ENCODE peak calls at places on chromosome 3, in eight cellular contexts. C, L, V, F, X, H, T and W are unnamed samples.

GRCh38 chr3:46110701-46111493 is 83.6 kb upstream of the XCR1 start:
- DNase-seq in V (no peak), T (no peak), H (peak; percentile 83), C (peak; percentile 55), F (no peak), X (no peak), L (peak; percentile 79), W (peak; percentile 92)

GRCh38 chr3:150544726-150545125 is 1.6 kb downstream of the SERP1 start:
- DNase-seq in F (no peak), C (no peak), L (no peak), H (peak; percentile 60), V (no peak), T (no peak), X (no peak), W (no peak)

GRCh38 chr3:62109534-62109933 is 263.8 kb downstream of the FEZF2 start:
- DNase-seq in H (peak; percentile 99), V (no peak), F (no peak), C (peak; percentile 50), L (no peak), T (peak; percentile 63), X (no peak), W (peak; percentile 94)

GRCh38 chr3:133490468-133491351 is 82.8 kb upstream of the CDV3 start:
- DNase-seq in V (no peak), X (peak; percentile 96), C (no peak), T (no peak), F (no peak), L (no peak), H (no peak), W (no peak)

GRCh38 chr3:28343144-28343543 is 5.4 kb upstream of the ZCWPW2 start:
- DNase-seq in C (peak; percentile 12), T (no peak), H (no peak), F (no peak), L (no peak), X (no peak), V (no peak), W (no peak)

GRCh38 chr3:153176197-153176596 is 14.2 kb downstream of the RAP2B start:
- DNase-seq in F (no peak), X (no peak), C (no peak), T (no peak), L (no peak), V (no peak), H (no peak), W (no peak)

GRCh38 chr3:52507359-52507758 is 12.2 kb downstream of the STAB1 start:
- DNase-seq in F (no peak), L (no peak), T (peak; percentile 71), C (peak; percentile 84), X (no peak), V (no peak), H (peak; percentile 28), W (peak; percentile 35)

GRCh38 chr3:133762539-133762938 is 16.3 kb downstream of the TF start:
- DNase-seq in C (no peak), L (no peak), H (no peak), V (no peak), X (no peak), F (no peak), T (no peak), W (no peak)

GRCh38 chr3:46368569-46368968 is 2.2 kb upstream of the CCR5 start:
- DNase-seq in X (peak; percentile 48), F (peak; percentile 78), H (peak; percentile 32), T (peak; percentile 60), C (no peak), L (peak; percentile 63), V (peak; percentile 22), W (no peak)

DNA sequence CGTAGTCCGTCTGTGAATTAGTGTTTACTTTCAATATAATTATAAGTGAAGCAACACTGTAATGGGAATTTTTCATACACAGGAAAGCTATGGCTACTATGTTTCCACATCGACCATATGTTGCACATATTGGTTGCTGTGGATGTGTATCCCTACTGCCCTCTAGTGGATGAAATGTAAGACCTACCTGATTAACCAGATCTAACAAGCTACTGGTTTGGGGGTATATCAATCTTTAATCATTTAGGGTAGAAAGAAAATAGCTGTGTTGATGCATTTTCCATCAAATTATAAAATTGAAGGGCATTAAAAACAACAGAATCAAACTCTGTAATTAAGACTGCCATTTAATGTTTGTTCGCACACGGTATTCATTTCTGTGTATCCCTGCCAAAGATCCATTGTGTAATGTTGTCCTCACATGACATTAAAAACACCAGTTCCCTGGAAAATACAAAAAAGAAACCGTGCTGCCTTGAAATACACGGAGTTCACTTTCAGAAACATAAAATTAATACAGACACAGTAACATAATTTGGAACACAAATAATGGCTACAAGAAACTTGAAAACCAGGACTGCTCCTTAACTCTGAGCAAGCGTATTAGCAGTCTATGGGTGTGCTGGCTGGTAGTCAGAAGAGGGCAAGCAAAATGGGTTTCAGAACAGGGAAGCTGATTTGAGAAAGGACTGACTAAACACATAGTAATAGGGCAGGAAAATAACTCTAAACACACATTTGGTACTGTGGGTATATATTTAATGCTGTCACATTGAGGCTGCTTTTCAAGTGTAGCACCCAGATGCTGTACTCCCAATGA is 125.1 kb downstream of the TIGIT start:
- DNase-seq in H (peak; percentile 97), X (peak; percentile 72), L (peak; percentile 13), C (peak; percentile 80), V (no peak), T (peak; percentile 26), F (no peak), W (peak; percentile 65)
- H3K4me3 ChIP-seq in H (no peak overlapping the region), X (no peak overlapping the region), L (no peak overlapping the region), C (no peak overlapping the region), V (no peak overlapping the region), T (no peak overlapping the region), F (peak overlapping the region; percentile 20), W (no peak overlapping the region)

GRCh38 chr3:38411591-38411990 is 42.1 kb upstream of the ACVR2B start:
- DNase-seq in L (no peak), H (no peak), T (no peak), X (no peak), V (no peak), F (no peak), C (no peak), W (no peak)
- H3K4me3 ChIP-seq in L (no peak overlapping the region), H (no peak overlapping the region), T (no peak overlapping the region), X (no peak overlapping the region), V (no peak overlapping the region), F (no peak overlapping the region), C (no peak overlapping the region), W (no peak overlapping the region)

GRCh38 chr3:113751145-113751544 is 4.3 kb downstream of the ATP6V1A start:
- DNase-seq in X (no peak), V (no peak), H (no peak), L (no peak), C (peak; percentile 13), F (no peak), T (no peak), W (no peak)

GRCh38 chr3:113754486-113755159 is 7.8 kb downstream of the ATP6V1A start:
- DNase-seq in V (no peak), X (no peak), C (no peak), H (no peak), L (no peak), F (no peak), T (no peak), W (no peak)

GRCh38 chr3:113758389-113759029 is 11.7 kb downstream of the ATP6V1A start:
- DNase-seq in T (no peak), V (no peak), X (no peak), H (peak; percentile 72), C (peak; percentile 52), L (no peak), F (no peak), W (no peak)

GRCh38 chr3:113747719-113748046 is 848 bp downstream of the ATP6V1A start:
- DNase-seq in L (no peak), H (no peak), T (no peak), F (no peak), X (peak; percentile 18), V (no peak), C (peak; percentile 42), W (no peak)

DNA sequence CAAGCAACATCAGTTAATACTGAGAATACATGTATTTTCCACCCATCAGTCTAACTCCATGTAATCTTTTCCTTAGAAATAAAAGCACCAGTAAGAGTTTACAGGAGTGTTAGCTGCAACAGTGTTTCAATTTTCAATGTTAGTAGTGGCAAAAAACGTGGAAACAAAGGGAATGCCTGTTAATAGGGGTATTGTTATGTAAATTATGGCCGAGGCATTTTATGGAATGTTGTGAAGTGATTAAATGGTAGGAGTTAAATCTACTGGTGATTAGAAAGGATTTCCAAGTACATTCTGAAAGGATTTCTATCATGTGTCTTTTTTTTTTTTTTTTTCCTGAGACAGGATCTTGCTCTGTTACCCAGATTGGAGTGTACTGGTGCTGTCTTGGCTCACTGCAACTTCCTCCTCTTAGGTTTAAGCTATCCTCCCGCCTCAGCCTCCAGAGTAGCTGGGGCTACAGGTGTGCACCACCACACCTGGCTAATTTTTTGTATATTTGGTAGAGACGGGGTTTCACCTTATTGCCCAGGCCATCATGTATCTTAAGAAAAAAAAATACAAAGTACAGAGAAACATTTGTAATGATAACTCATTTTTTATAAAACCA is 6.6 kb downstream of the ATP6V1A start:
- DNase-seq in L (no peak), V (no peak), T (no peak), X (no peak), H (no peak), C (no peak), F (no peak), W (no peak)
- H3K4me3 ChIP-seq in L (no peak overlapping the region), V (no peak overlapping the region), T (no peak overlapping the region), X (no peak overlapping the region), H (no peak overlapping the region), C (no peak overlapping the region), F (no peak overlapping the region), W (no peak overlapping the region)

GRCh38 chr3:41199866-41200668 is 762 bp downstream of the CTNNB1 start:
- DNase-seq in C (peak; percentile 43), F (peak; percentile 53), H (peak; percentile 50), L (peak; percentile 42), V (peak; percentile 33), T (peak; percentile 89), X (peak; percentile 63), W (no peak)
- H3K4me3 ChIP-seq in C (peak overlapping the region; percentile 93), F (peak overlapping the region; percentile 67), H (peak overlapping the region; percentile 78), L (peak overlapping the region; percentile 81), V (peak overlapping the region; percentile 95), T (peak overlapping the region; percentile 99), X (peak overlapping the region; percentile 99), W (peak overlapping the region; percentile 88)

DNA sequence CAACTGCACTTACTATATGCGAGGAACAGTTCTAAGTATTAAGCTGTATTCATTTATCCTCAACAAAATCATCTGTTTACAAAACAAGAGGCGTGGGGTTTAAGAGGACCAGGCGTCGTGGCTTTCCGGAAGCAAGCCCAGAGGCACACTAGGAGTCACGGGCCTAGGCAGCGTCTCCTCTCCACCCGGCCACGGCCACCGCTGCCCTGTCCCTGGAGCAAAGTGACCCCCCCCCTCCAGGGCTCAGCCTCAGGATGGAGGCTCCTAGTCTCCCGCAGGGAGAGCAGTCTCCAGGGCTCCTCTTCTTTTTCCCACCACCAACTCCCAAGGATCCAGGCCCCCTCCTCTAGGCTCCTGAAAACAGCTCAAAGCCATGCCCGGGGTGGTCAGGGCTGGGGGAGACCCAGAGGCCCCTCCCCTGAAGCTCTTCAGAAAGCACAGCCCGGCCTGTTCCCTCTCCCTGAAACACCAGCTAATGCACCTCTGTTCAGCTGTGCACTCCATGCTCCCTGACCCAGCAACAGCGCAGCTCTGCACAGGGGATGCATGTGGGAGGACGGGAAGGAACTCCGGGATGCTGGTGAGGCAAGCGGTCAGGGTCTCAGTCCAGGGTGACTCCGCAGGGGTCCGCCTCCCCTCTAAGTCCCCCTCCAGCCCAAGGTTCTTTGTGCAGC is 16.8 kb downstream of the TNK2 start:
- DNase-seq in F (no peak), V (no peak), T (no peak), X (no peak), C (no peak), H (no peak), L (no peak), W (no peak)
- H3K4me3 ChIP-seq in F (peak overlapping the region; percentile 42), V (no peak overlapping the region), T (no peak overlapping the region), X (no peak overlapping the region), C (no peak overlapping the region), H (no peak overlapping the region), L (no peak overlapping the region), W (peak overlapping the region; percentile 51)